ENCODE peak calls at places on chromosome 6, in nine cellular contexts. K, R, O, S, C, Q, D, I and L are unnamed samples. For H3K4me1, the result is how much of the 10 kb centered on the place peaks cover.

GRCh38 chr6:26158581-26159416 is 71.6 kb downstream of the HFE start:
- DNase-seq in O (peak), D (peak), C (peak), Q (peak), S (peak), K (peak), I (peak), R (no peak), L (peak)

GRCh38 chr6:110319843-110320242 is 38.3 kb downstream of the METTL24 start:
- DNase-seq in K (no peak), O (no peak), D (no peak), C (no peak), S (no peak), R (no peak), Q (no peak), I (no peak), L (no peak)

GRCh38 chr6:7671581-7671980 is 54.3 kb upstream of the BMP6 start:
- DNase-seq in I (no peak), S (no peak), R (no peak), Q (no peak), O (peak), C (no peak), D (no peak), K (no peak), L (no peak)

GRCh38 chr6:140252099-140252498 is 877.7 kb upstream of the CITED2 start:
- DNase-seq in D (no peak), O (no peak), I (no peak), C (no peak), K (no peak), R (no peak), Q (no peak), S (no peak), L (no peak)

GRCh38 chr6:47008397-47008763 is 33.8 kb downstream of the ADGRF1 start:
- DNase-seq in I (no peak), Q (no peak), K (no peak), C (no peak), S (no peak), R (no peak), D (no peak), O (no peak), L (no peak)

GRCh38 chr6:168265827-168266815 is 53.5 kb downstream of the DACT2 start:
- DNase-seq in O (no peak), R (no peak), D (no peak), S (no peak), C (no peak), Q (no peak), K (no peak), I (no peak), L (no peak)

GRCh38 chr6:154448448-154449096 is 61.9 kb downstream of the CNKSR3 start:
- DNase-seq in S (no peak), K (no peak), R (peak), C (peak), O (peak), Q (no peak), D (no peak), I (no peak), L (no peak)

GRCh38 chr6:166588691-166589333 is 2.3 kb upstream of the RAMACL start:
- DNase-seq in C (no peak), S (no peak), D (no peak), K (no peak), O (no peak), R (no peak), Q (no peak), I (no peak), L (no peak)

GRCh38 chr6:35077713-35078105 is 63.4 kb downstream of the TCP11 start:
- DNase-seq in C (no peak), I (no peak), D (no peak), S (no peak), R (no peak), K (no peak), Q (no peak), O (no peak), L (no peak)

GRCh38 chr6:93779086-93779858 is 359.9 kb upstream of the EPHA7 start:
- DNase-seq in O (peak), R (no peak), I (no peak), D (no peak), K (no peak), S (no peak), Q (no peak), C (peak), L (no peak)

DNA sequence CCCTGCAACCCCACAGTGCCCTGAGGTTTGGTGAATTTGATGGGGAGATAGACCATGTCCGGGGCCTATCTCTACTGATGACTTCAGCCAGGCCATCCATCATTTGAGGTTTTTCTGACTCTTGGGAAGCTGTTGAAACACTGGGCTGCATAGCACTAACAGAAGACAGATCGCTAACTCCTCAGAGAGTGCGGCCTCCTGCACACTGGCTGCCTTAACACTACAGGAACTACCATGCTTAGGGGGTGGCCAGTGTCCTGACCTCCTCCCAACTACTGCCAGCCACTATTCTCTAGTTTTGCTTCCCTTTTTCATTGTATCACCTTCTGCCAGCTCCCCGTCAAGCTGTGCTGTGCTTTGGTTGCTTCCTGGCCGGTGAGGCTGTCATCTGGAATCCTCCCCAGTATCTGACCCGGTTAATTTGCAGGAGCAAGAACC is 57.1 kb upstream of the TRAF3IP2 start:
- DNase-seq in Q (no peak), K (no peak), C (no peak), I (no peak), D (no peak), R (no peak), S (no peak), O (peak), L (no peak)
- H3K4me1 ChIP-seq in Q (under half), K (under half), C (under half), I (under half), D (under half), R (under half), S (under half), O (under half), L (under half)

DNA sequence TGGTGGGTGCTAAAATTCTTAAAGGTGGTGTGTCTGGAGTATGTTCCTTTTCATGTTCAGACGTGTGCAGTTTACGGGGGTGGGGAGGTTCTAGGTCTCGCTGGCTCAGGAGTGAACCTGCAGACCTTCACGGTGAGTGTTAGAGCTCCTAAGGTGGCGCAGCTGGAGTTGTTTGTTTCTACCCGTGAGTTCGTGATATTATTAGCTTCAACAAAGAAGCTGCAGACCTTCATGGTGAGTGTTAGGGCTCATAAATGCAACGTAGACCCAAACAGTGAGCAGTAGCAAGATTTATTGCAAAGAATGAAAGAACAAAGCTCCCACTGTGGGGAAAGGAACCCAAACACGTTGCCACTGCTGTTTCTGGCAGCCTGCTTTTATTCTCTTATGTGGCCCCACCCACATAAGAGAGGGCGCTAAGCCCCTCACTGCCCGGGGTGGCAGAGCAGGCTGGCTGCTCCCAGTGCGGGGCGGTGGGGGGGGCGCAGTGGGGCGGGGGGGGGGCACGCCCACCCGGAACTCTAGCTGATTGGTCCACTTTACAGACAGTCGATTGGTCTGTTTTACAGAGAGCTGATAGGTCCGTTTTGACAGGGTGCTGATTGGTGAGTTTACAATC is 41.3 kb upstream of the GMPR start:
- DNase-seq in R (no peak), D (no peak), K (no peak), Q (no peak), O (no peak), C (no peak), I (no peak), S (no peak), L (no peak)
- H3K4me1 ChIP-seq in R (under half), D (under half), K (under half), Q (under half), O (under half), C (under half), I (under half), S (under half), L (under half)

DNA sequence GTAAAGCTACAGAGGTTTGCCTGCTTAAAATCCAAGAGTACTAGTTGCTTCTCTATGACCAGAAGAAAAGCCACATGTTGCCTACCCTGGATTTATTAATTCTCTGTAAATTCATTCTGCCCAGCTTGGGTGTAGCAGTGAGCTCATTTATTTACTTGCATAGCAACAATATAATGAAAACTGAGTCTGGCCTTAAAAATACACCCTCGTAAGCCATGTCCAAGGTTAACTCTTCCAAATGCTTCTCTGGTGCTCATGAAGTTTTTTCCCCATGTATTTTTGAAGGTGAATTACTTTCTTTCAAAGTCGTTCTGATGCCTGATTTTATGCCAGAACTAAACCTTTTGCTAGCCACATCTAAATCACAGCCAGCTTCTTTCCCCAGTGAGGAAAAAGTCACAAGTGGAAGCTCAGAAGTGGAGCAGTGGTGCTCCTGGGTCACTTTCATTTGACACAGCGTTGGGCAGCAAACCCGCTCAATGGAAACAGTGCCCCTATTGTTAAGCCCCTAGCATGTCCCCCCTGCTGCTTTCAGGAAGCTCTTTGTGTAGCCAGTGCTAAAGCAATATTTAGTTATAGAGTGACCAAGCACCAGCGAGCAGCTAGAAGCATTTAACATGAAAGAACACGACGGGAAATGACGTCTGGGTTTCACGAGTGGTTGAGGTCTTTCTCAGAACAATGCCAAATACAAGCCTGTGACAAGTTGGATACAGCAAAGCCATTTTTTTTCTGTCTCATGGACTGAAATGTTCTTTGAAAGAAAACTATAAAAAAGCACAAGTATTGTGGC is 29.8 kb downstream of the NEDD9 start:
- DNase-seq in D (no peak), C (no peak), O (peak), Q (no peak), I (no peak), K (peak), R (no peak), S (peak), L (no peak)
- H3K4me1 ChIP-seq in D (under half), C (under half), O (under half), Q (under half), I (under half), K (under half), R (half or more), S (half or more), L (under half)

GRCh38 chr6:150575840-150576239 is 23.8 kb upstream of the PLEKHG1 start:
- DNase-seq in S (no peak), D (no peak), Q (no peak), K (no peak), O (no peak), I (no peak), R (no peak), C (no peak), L (no peak)

GRCh38 chr6:150567823-150568383 is 31.8 kb upstream of the PLEKHG1 start:
- DNase-seq in Q (peak), O (no peak), C (peak), D (no peak), I (no peak), R (no peak), K (no peak), S (no peak), L (no peak)

GRCh38 chr6:150568560-150568959 is 31.1 kb upstream of the PLEKHG1 start:
- DNase-seq in S (no peak), C (no peak), Q (no peak), K (no peak), O (no peak), D (no peak), R (no peak), I (no peak), L (no peak)

GRCh38 chr6:150576651-150577226 is 22.9 kb upstream of the PLEKHG1 start:
- DNase-seq in R (no peak), D (no peak), K (no peak), C (no peak), O (no peak), I (no peak), Q (no peak), S (no peak), L (no peak)

GRCh38 chr6:150573041-150573681 is 26.5 kb upstream of the PLEKHG1 start:
- DNase-seq in I (no peak), S (no peak), D (peak), C (peak), Q (no peak), R (no peak), K (no peak), O (peak), L (peak)
- H3K4me1 ChIP-seq in I (under half), S (under half), D (under half), C (under half), Q (under half), R (under half), K (under half), O (under half), L (under half)

GRCh38 chr6:136103763-136104311 is 146.3 kb downstream of the MTFR2 start:
- DNase-seq in S (no peak), Q (no peak), K (no peak), I (no peak), R (no peak), O (peak), D (peak), C (peak), L (peak)
- H3K4me1 ChIP-seq in S (under half), Q (under half), K (under half), I (under half), R (under half), O (under half), D (under half), C (under half), L (under half)

GRCh38 chr6:151385177-151385576 is 6.2 kb downstream of the ZBTB2 start:
- DNase-seq in O (no peak), I (no peak), K (no peak), D (no peak), S (no peak), C (no peak), Q (no peak), R (no peak), L (no peak)
- H3K4me1 ChIP-seq in O (under half), I (under half), K (half or more), D (under half), S (half or more), C (under half), Q (under half), R (under half), L (under half)

GRCh38 chr6:1608976-1609661 is 596 bp upstream of the FOXC1 start:
- DNase-seq in O (no peak), R (no peak), I (no peak), S (no peak), D (no peak), Q (peak), C (peak), K (no peak), L (peak)
- H3K4me1 ChIP-seq in O (under half), R (under half), I (under half), S (half or more), D (under half), Q (under half), C (under half), K (under half), L (under half)

DNA sequence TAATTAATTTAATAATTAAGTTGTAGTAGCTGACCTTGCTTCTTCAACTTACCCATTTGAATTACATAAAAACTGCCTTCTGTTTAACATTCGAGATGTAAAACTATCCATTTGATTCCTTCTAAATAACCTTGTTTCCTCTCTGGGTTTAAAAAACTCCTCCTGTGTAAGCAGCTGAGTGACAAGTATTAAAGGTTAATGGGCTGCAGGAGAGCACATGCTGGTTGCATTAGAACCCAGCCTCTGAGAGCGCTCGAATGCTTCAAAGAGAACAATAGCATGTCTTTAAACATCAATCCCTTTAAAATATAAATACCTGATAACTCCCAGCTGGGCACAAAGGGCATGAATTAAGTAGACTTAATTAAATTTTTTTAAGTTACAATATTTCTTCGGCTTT is 215.8 kb downstream of the EYA4 start:
- DNase-seq in O (no peak), Q (no peak), D (no peak), K (no peak), R (no peak), S (no peak), C (no peak), I (no peak), L (no peak)
- H3K4me1 ChIP-seq in O (under half), Q (under half), D (under half), K (under half), R (under half), S (under half), C (under half), I (under half), L (under half)

GRCh38 chr6:158801655-158802294 is 17.4 kb downstream of the EZR start:
- DNase-seq in C (no peak), K (no peak), D (no peak), I (no peak), O (no peak), R (no peak), Q (no peak), S (no peak), L (no peak)
- H3K4me1 ChIP-seq in C (half or more), K (half or more), D (half or more), I (half or more), O (under half), R (half or more), Q (half or more), S (half or more), L (under half)

DNA sequence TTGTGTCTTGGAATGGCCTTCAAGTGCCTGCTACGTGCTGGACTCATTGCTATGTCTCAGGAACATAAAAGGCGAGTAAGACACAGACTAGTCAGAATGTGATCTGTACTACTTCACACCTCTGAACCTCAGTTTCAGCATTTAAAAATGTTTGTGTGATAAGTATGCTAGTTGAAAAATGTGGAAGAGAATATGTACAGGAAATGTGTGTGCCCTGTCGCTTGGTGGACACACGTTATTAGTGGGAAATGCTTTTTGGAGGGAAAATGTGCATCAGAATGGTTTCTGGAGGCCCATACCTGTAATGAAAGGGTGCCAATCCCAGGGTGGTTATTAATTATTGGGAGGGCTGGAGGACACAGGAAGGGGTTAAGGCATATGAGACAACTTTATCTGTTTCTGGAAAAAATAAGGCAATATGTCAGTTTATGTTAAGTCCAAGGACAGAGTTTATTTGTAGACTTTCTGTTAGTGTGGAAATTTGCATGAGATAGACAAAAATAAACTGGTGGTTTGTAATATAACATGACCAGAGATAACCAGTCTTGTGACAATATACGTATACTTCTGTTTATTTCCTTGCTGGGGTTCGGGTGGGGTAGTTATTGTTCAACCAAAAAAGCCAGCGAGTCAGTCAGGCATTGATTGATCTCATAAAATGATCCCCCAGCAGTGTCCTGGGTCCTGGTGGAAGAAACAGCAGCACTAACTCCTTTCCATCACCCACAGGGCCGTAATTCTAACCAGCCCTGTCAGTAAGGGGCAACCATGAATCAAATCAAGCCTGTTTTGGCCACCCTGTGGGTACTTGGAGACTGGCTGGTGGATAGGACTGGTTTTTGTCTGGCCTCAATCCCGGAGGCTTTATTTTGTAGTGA is 117.9 kb downstream of the JARID2 start:
- DNase-seq in O (no peak), R (peak), K (no peak), Q (no peak), S (no peak), I (no peak), C (no peak), D (no peak), L (no peak)
- H3K4me1 ChIP-seq in O (under half), R (half or more), K (half or more), Q (under half), S (half or more), I (under half), C (under half), D (under half), L (under half)